ENCODE peak calls at places on chromosomes 7 and 10, in five cellular contexts. O is iPS-NIHi11; V is prostate gland; A is stimulated activated CD4-positive, alpha-beta T cell treated with anti-CD3 and anti-CD28 coated beads, Interleukin-1b, Interleukin-23, amount 100 ng/mL, for 4 hours; P is epithelial cell of esophagus. F is an unnamed sample.

GRCh38 chr10:123241391-123242141 is 87.4 kb downstream of the BUB3 start:
- DNase-seq in O (no peak), V (no peak), A (peak; percentile 3), P (no peak), F (no peak)

GRCh38 chr10:123485577-123485976 is 180.6 kb upstream of the GPR26 start:
- DNase-seq in O (no peak), V (no peak), A (no peak), P (no peak), F (no peak)

GRCh38 chr10:30812018-30812851 is 182.7 kb upstream of the LYZL2 start:
- DNase-seq in O (no peak), V (peak; percentile 19), A (no peak), P (no peak), F (no peak)

GRCh38 chr10:14588084-14588937 is 186.4 kb downstream of the FAM107B start:
- DNase-seq in O (no peak), V (no peak), A (no peak), P (peak; percentile 81), F (no peak)

GRCh38 chr10:49096890-49097445 is 18.4 kb downstream of the VSTM4 start:
- DNase-seq in O (no peak), V (no peak), A (no peak), P (no peak), F (no peak)

GRCh38 chr7:148589640-148590039 is 926 bp upstream of the C7orf33 start:
- DNase-seq in O (peak; percentile 35), V (no peak), A (no peak), P (no peak), F (no peak)

GRCh38 chr10:19412531-19412930 is 363.9 kb downstream of the MALRD1 start:
- DNase-seq in O (peak; percentile 17), V (peak; percentile 31), A (no peak), P (peak; percentile 50), F (no peak)

GRCh38 chr7:90180011-90180585 is 25.8 kb downstream of the STEAP1 start:
- DNase-seq in O (no peak), V (no peak), A (no peak), P (peak; percentile 71), F (no peak)

GRCh38 chr7:3482147-3482921 is 181.3 kb downstream of the SDK1 start:
- DNase-seq in O (peak; percentile 69), V (no peak), A (no peak), P (peak; percentile 59), F (no peak)

GRCh38 chr10:22942437-22942836 is 14.6 kb downstream of the ARMC3 start:
- DNase-seq in O (no peak), V (no peak), A (no peak), P (no peak), F (no peak)

GRCh38 chr7:19519443-19519977 is 189.3 kb downstream of the POLR1F start:
- DNase-seq in O (peak; percentile 14), V (no peak), A (no peak), P (peak; percentile 69), F (no peak)

GRCh38 chr10:78784454-78785414 is 284.0 kb upstream of the ZMIZ1 start:
- DNase-seq in O (no peak), V (no peak), A (no peak), P (no peak), F (no peak)

GRCh38 chr7:51080622-51081269 is 235.9 kb downstream of the COBL start:
- DNase-seq in O (peak; percentile 82), V (no peak), A (no peak), P (no peak), F (no peak)

GRCh38 chr7:102974366-102975236 is 61.8 kb downstream of the LRRC17 start:
- DNase-seq in O (no peak), V (no peak), A (no peak), P (no peak), F (no peak)

GRCh38 chr7:24653316-24654085 is 80.2 kb downstream of the PALS2 start:
- DNase-seq in O (no peak), V (peak; percentile 37), A (no peak), P (peak; percentile 2), F (no peak)

GRCh38 chr7:132004528-132004927 is 448.1 kb upstream of the PODXL start:
- DNase-seq in O (no peak), V (peak; percentile 21), A (no peak), P (peak; percentile 10), F (no peak)

GRCh38 chr10:22435650-22436049 is 90.4 kb downstream of the SPAG6 start:
- DNase-seq in O (no peak), V (no peak), A (no peak), P (no peak), F (no peak)

GRCh38 chr10:132544744-132545658 is 7.4 kb downstream of the INPP5A start:
- DNase-seq in O (no peak), V (no peak), A (no peak), P (no peak), F (no peak)

F was measured in stimulated activated CD8-positive, alpha-beta memory T cell treated with anti-CD3 and anti-CD28 coated beads, Interleukin-7, amount 100 ng/mL, for 24 hours.